ENCODE peak calls at places on chromosomes 5 and 9, in six cellular contexts. One of them, this sample, is unnamed.

GRCh38 chr9:69443178-69443577 is 118.2 kb downstream of the ENTREP1 start:
- DNase-seq in IMR-90: no peak
- DNase-seq in fibroblast of the aortic adventitia: no peak
- DNase-seq in GM06990: no peak
- DNase-seq in bronchial epithelial cell: peak
- DNase-seq in left ventricle myocardium inferior: no peak
- DNase-seq in this sample: no peak

GRCh38 chr9:123318192-123318591 is 37.8 kb upstream of the CRB2 start:
- DNase-seq in left ventricle myocardium inferior: no peak
- DNase-seq in bronchial epithelial cell: no peak
- DNase-seq in IMR-90: no peak
- DNase-seq in fibroblast of the aortic adventitia: no peak
- DNase-seq in GM06990: no peak
- DNase-seq in this sample: no peak

GRCh38 chr5:82259172-82259800 is 18.9 kb downstream of the RPS23 start:
- DNase-seq in GM06990: no peak
- DNase-seq in left ventricle myocardium inferior: no peak
- DNase-seq in bronchial epithelial cell: peak
- DNase-seq in fibroblast of the aortic adventitia: peak
- DNase-seq in IMR-90: peak
- DNase-seq in this sample: no peak

GRCh38 chr5:101009758-101010519 is 106.9 kb upstream of the ST8SIA4 start:
- DNase-seq in bronchial epithelial cell: no peak
- DNase-seq in IMR-90: no peak
- DNase-seq in left ventricle myocardium inferior: no peak
- DNase-seq in GM06990: no peak
- DNase-seq in fibroblast of the aortic adventitia: no peak
- DNase-seq in this sample: no peak

GRCh38 chr9:106639873-106640568 is 222.9 kb upstream of the ZNF462 start:
- DNase-seq in fibroblast of the aortic adventitia: no peak
- DNase-seq in IMR-90: no peak
- DNase-seq in GM06990: no peak
- DNase-seq in bronchial epithelial cell: peak
- DNase-seq in left ventricle myocardium inferior: no peak
- DNase-seq in this sample: no peak

GRCh38 chr9:8679405-8679951 is 879.9 kb upstream of the DMAC1 start:
- DNase-seq in left ventricle myocardium inferior: no peak
- DNase-seq in GM06990: no peak
- DNase-seq in bronchial epithelial cell: no peak
- DNase-seq in IMR-90: no peak
- DNase-seq in fibroblast of the aortic adventitia: peak
- DNase-seq in this sample: no peak

GRCh38 chr9:134976403-134976802 is 58.7 kb upstream of the FCN1 start:
- DNase-seq in IMR-90: no peak
- DNase-seq in fibroblast of the aortic adventitia: no peak
- DNase-seq in left ventricle myocardium inferior: no peak
- DNase-seq in GM06990: no peak
- DNase-seq in bronchial epithelial cell: no peak
- DNase-seq in this sample: no peak

GRCh38 chr5:149326611-149327010 is 18.7 kb upstream of the GRPEL2 start:
- DNase-seq in left ventricle myocardium inferior: no peak
- DNase-seq in GM06990: no peak
- DNase-seq in fibroblast of the aortic adventitia: no peak
- DNase-seq in bronchial epithelial cell: no peak
- DNase-seq in IMR-90: no peak
- DNase-seq in this sample: no peak

GRCh38 chr9:4922730-4923129 is 62.3 kb upstream of the JAK2 start:
- DNase-seq in left ventricle myocardium inferior: no peak
- DNase-seq in fibroblast of the aortic adventitia: no peak
- DNase-seq in bronchial epithelial cell: no peak
- DNase-seq in GM06990: no peak
- DNase-seq in IMR-90: no peak
- DNase-seq in this sample: no peak

GRCh38 chr5:41625571-41625970 is 115.2 kb upstream of the PLCXD3 start:
- DNase-seq in IMR-90: no peak
- DNase-seq in GM06990: no peak
- DNase-seq in fibroblast of the aortic adventitia: no peak
- DNase-seq in left ventricle myocardium inferior: no peak
- DNase-seq in bronchial epithelial cell: no peak
- DNase-seq in this sample: no peak

GRCh38 chr9:134366223-134367031 is 40.2 kb downstream of the RXRA start:
- DNase-seq in GM06990: no peak
- DNase-seq in IMR-90: peak
- DNase-seq in left ventricle myocardium inferior: peak
- DNase-seq in fibroblast of the aortic adventitia: peak
- DNase-seq in bronchial epithelial cell: peak
- DNase-seq in this sample: peak

GRCh38 chr9:130981002-130981760 is 27.8 kb upstream of the LAMC3 start:
- DNase-seq in IMR-90: no peak
- DNase-seq in bronchial epithelial cell: no peak
- DNase-seq in fibroblast of the aortic adventitia: no peak
- DNase-seq in GM06990: no peak
- DNase-seq in left ventricle myocardium inferior: no peak
- DNase-seq in this sample: no peak

GRCh38 chr9:98009437-98009836 is 26.3 kb downstream of the ANP32B start:
- DNase-seq in IMR-90: no peak
- DNase-seq in left ventricle myocardium inferior: no peak
- DNase-seq in fibroblast of the aortic adventitia: no peak
- DNase-seq in GM06990: no peak
- DNase-seq in bronchial epithelial cell: no peak
- DNase-seq in this sample: no peak
- TF ChIP-seq CTCF in IMR-90: no peak
- TF ChIP-seq CTCF in left ventricle myocardium inferior: no peak
- TF ChIP-seq CTCF in fibroblast of the aortic adventitia: no peak
- TF ChIP-seq CTCF in GM06990: no peak
- TF ChIP-seq CTCF in bronchial epithelial cell: no peak
- TF ChIP-seq CTCF in this sample: no peak

GRCh38 chr9:124855944-124856773 is 2.9 kb downstream of the WDR38 start:
- DNase-seq in bronchial epithelial cell: no peak
- DNase-seq in IMR-90: no peak
- DNase-seq in fibroblast of the aortic adventitia: no peak
- DNase-seq in left ventricle myocardium inferior: no peak
- DNase-seq in GM06990: peak
- DNase-seq in this sample: no peak
- TF ChIP-seq CTCF in bronchial epithelial cell: peak
- TF ChIP-seq CTCF in IMR-90: peak
- TF ChIP-seq CTCF in fibroblast of the aortic adventitia: peak
- TF ChIP-seq CTCF in left ventricle myocardium inferior: peak
- TF ChIP-seq CTCF in GM06990: peak
- TF ChIP-seq CTCF in this sample: peak

DNA sequence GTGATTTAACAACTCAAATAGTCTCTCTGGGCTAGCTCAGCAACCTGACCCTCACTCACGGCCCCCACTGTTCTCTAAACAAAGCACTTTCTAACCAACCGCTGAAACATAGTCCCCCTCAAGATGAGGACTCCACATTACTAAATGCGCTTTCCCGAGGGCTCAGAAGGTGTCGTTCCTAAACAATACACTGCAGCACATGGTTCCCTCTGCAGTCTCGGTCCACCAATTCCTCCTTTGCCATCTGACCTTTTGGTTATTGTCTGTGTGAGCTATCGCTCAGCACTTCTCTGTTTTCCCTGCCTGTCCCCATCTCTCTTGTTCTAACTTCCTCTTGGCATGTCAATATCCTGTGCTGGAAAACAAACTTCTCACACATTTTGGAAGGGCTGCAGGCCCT is 7.2 kb downstream of the EPB41L4A start:
- DNase-seq in GM06990: no peak
- DNase-seq in IMR-90: no peak
- DNase-seq in fibroblast of the aortic adventitia: no peak
- DNase-seq in left ventricle myocardium inferior: no peak
- DNase-seq in bronchial epithelial cell: no peak
- DNase-seq in this sample: no peak
- TF ChIP-seq CTCF in GM06990: no peak
- TF ChIP-seq CTCF in IMR-90: no peak
- TF ChIP-seq CTCF in fibroblast of the aortic adventitia: no peak
- TF ChIP-seq CTCF in left ventricle myocardium inferior: no peak
- TF ChIP-seq CTCF in bronchial epithelial cell: no peak
- TF ChIP-seq CTCF in this sample: no peak

DNA sequence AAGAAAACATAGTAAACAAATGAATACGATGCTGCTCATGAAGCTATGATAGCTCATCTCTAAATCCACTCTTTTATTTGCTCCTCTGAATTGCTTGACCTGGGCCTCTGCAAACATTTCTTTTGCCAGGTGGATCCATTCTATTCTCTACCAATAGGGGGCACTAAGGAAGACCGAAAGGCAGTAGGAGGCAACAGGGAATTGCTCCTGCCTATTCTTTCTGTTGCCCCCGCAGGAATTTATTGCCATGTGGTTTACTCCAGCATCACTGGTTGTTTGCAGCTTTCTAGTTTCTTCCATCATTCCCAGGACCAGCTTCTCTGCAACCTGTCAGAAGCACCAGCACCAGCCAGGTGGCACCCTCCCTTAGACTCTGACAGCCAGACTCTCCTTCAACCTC is 5.3 kb downstream of the GAPT start:
- DNase-seq in IMR-90: no peak
- DNase-seq in left ventricle myocardium inferior: no peak
- DNase-seq in fibroblast of the aortic adventitia: no peak
- DNase-seq in GM06990: no peak
- DNase-seq in bronchial epithelial cell: no peak
- DNase-seq in this sample: no peak
- TF ChIP-seq CTCF in IMR-90: peak
- TF ChIP-seq CTCF in left ventricle myocardium inferior: peak
- TF ChIP-seq CTCF in fibroblast of the aortic adventitia: no peak
- TF ChIP-seq CTCF in GM06990: peak
- TF ChIP-seq CTCF in bronchial epithelial cell: peak
- TF ChIP-seq CTCF in this sample: no peak

GRCh38 chr9:17793713-17794622 is 215.1 kb downstream of the SH3GL2 start:
- DNase-seq in bronchial epithelial cell: peak
- DNase-seq in fibroblast of the aortic adventitia: peak
- DNase-seq in IMR-90: no peak
- DNase-seq in GM06990: no peak
- DNase-seq in left ventricle myocardium inferior: no peak
- DNase-seq in this sample: peak
- TF ChIP-seq CTCF in bronchial epithelial cell: no peak
- TF ChIP-seq CTCF in fibroblast of the aortic adventitia: no peak
- TF ChIP-seq CTCF in IMR-90: no peak
- TF ChIP-seq CTCF in GM06990: no peak
- TF ChIP-seq CTCF in left ventricle myocardium inferior: no peak
- TF ChIP-seq CTCF in this sample: no peak

DNA sequence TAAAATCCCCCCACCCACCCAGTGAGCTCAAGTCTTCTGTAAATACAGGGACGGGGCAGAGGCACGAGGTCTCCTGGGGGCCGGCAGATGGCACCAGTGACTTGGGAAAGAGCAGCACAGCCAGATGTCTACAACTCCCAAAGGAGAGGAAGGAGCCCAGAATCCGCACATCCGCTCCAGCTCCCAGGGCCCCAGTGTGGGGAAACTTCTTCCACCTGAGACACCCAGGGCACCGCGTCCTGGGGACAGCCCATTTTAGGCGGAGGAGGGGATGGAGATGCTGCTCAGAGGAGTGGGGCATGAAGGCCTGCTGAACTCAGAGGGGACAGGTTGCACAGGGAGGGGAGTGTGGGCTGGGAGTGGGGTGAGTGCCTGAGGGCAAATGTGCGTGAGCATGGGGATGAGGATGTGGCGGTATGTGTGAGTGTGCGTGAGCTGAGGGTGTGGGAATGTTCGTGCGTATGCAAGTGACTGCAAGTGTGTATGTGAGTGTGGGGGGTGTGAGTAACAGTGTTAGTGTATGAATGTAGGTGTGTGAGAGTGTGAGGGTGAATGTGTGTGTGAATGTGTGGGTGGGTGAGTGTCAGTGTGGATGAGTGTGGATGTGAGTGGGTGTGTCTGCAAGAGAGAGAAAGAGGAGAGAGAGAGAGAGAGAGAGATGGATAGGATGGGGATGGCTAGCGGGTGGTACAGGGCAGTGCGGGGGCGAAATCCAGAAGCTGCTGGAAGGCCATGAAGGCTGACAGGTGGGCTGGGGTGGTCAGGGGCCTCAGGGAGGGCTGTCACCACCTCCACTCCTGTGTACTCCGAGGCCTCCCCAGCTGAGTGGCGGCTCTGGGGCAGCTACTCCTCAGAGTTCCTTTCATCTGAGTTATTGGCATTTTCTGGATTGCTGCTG is 63.5 kb downstream of the DUSP1 start:
- DNase-seq in bronchial epithelial cell: peak
- DNase-seq in left ventricle myocardium inferior: no peak
- DNase-seq in fibroblast of the aortic adventitia: peak
- DNase-seq in GM06990: no peak
- DNase-seq in IMR-90: peak
- DNase-seq in this sample: peak
- TF ChIP-seq CTCF in bronchial epithelial cell: peak
- TF ChIP-seq CTCF in left ventricle myocardium inferior: peak
- TF ChIP-seq CTCF in fibroblast of the aortic adventitia: peak
- TF ChIP-seq CTCF in GM06990: peak
- TF ChIP-seq CTCF in IMR-90: peak
- TF ChIP-seq CTCF in this sample: peak

DNA sequence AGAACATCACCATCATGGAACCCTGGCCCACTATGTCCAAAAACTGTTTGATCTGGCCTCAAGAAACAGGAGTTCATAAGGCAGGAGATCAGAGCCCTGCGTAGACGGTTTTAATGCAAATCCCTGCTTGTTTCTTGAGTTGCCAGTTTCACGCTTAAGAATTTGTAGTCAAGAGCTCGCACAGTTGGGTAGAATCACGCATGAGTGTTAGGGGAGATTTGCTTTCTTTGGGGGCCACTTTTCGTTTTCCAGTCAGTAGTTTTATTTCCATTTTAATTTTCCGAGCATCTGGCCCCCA is 6.7 kb upstream of the C5orf58 start:
- DNase-seq in IMR-90: no peak
- DNase-seq in fibroblast of the aortic adventitia: no peak
- DNase-seq in GM06990: no peak
- DNase-seq in bronchial epithelial cell: no peak
- DNase-seq in left ventricle myocardium inferior: no peak
- DNase-seq in this sample: no peak
- TF ChIP-seq CTCF in IMR-90: no peak
- TF ChIP-seq CTCF in fibroblast of the aortic adventitia: no peak
- TF ChIP-seq CTCF in GM06990: no peak
- TF ChIP-seq CTCF in bronchial epithelial cell: no peak
- TF ChIP-seq CTCF in left ventricle myocardium inferior: no peak
- TF ChIP-seq CTCF in this sample: no peak